ENCODE peak calls at places on chromosomes 2 and 18, in nine cellular contexts. A is hypothalamus; Q is Caco-2; Z is cardiac septum; E is fibroblast of lung; W is GM04504; R is stimulated activated CD8-positive, alpha-beta memory T cell treated with anti-CD3 and anti-CD28 coated beads, Interleukin-7, amount 100 ng/mL, for 1 hour; L is endodermal cell; F is NCI-H1048. N is an unnamed sample.

GRCh38 chr18:9950289-9951016 is 36.6 kb downstream of the VAPA start:
- DNase-seq in A (no peak), Q (no peak), Z (no peak), E (peak; percentile 65), W (no peak), R (no peak), L (no peak), F (no peak), N (no peak)

GRCh38 chr18:8045160-8045885 is 478.2 kb downstream of the PTPRM start:
- DNase-seq in A (no peak), Q (no peak), Z (no peak), E (no peak), W (no peak), R (no peak), L (no peak), F (no peak), N (no peak)

GRCh38 chr2:20148841-20149702 is 75.9 kb downstream of the SDC1 start:
- DNase-seq in A (no peak), Q (no peak), Z (no peak), E (peak; percentile 88), W (peak; percentile 87), R (no peak), L (no peak), F (no peak), N (no peak)

GRCh38 chr2:30756971-30757370 is 50.3 kb downstream of the CAPN13 start:
- DNase-seq in A (no peak), Q (no peak), Z (peak; percentile 71), E (no peak), W (no peak), R (no peak), L (no peak), F (no peak), N (no peak)

GRCh38 chr2:11598228-11598731 is 64.4 kb downstream of the GREB1 start:
- DNase-seq in A (no peak), Q (no peak), Z (no peak), E (no peak), W (no peak), R (no peak), L (no peak), F (no peak), N (no peak)

GRCh38 chr2:72765997-72766609 is 59.7 kb downstream of the EXOC6B start:
- DNase-seq in A (no peak), Q (no peak), Z (no peak), E (no peak), W (no peak), R (no peak), L (no peak), F (no peak), N (no peak)

GRCh38 chr2:183996825-183997823 is 601.2 kb upstream of the ZNF804A start:
- DNase-seq in A (no peak), Q (no peak), Z (no peak), E (no peak), W (no peak), R (no peak), L (peak; percentile 72), F (no peak), N (no peak)

GRCh38 chr2:126399001-126399400 is 257.0 kb upstream of the GYPC start:
- DNase-seq in A (no peak), Q (peak; percentile 16), Z (no peak), E (no peak), W (no peak), R (no peak), L (peak; percentile 69), F (no peak), N (no peak)

GRCh38 chr2:240898108-240898730 is 2.3 kb upstream of the MAB21L4 start:
- DNase-seq in A (no peak), Q (no peak), Z (no peak), E (no peak), W (no peak), R (no peak), L (no peak), F (no peak), N (no peak)

GRCh38 chr18:10003281-10003680 is 89.5 kb downstream of the VAPA start:
- DNase-seq in A (no peak), Q (no peak), Z (no peak), E (no peak), W (no peak), R (no peak), L (no peak), F (no peak), N (no peak)

GRCh38 chr2:64052468-64053241 is 33.4 kb upstream of the VPS54 start:
- DNase-seq in A (no peak), Q (no peak), Z (no peak), E (no peak), W (no peak), R (no peak), L (no peak), F (peak; percentile 9), N (no peak)

GRCh38 chr2:24050041-24050655 is 607 bp downstream of the FKBP1B start:
- DNase-seq in A (peak; percentile 15), Q (no peak), Z (peak; percentile 76), E (peak; percentile 19), W (no peak), R (no peak), L (peak; percentile 81), F (no peak), N (peak; percentile 42)

GRCh38 chr2:107808986-107809385 is 17.7 kb upstream of the RGPD4 start:
- DNase-seq in A (no peak), Q (no peak), Z (no peak), E (peak; percentile 0), W (no peak), R (no peak), L (no peak), F (no peak), N (no peak)

GRCh38 chr2:214896287-214896686 is 86.8 kb upstream of the BARD1 start:
- DNase-seq in A (no peak), Q (no peak), Z (no peak), E (no peak), W (no peak), R (no peak), L (no peak), F (no peak), N (no peak)

GRCh38 chr2:150046211-150046610 is 441.3 kb downstream of the RND3 start:
- DNase-seq in A (no peak), Q (no peak), Z (no peak), E (no peak), W (no peak), R (no peak), L (no peak), F (no peak), N (no peak)

GRCh38 chr2:42775186-42775585 is 11.3 kb upstream of the OXER1 start:
- DNase-seq in A (no peak), Q (no peak), Z (no peak), E (no peak), W (no peak), R (no peak), L (no peak), F (no peak), N (no peak)

GRCh38 chr18:28766027-28766426 is 589.1 kb upstream of the CDH2 start:
- DNase-seq in A (no peak), Q (no peak), Z (no peak), E (no peak), W (no peak), R (no peak), L (no peak), F (no peak), N (no peak)

GRCh38 chr2:64273524-64274398 is 129.5 kb upstream of the PELI1 start:
- DNase-seq in A (no peak), Q (peak; percentile 30), Z (no peak), E (peak; percentile 70), W (peak; percentile 83), R (no peak), L (peak; percentile 58), F (no peak), N (no peak)